ENCODE peak calls at places on chromosomes 4 and X, in eight cellular contexts. W is WTC11; T is ACHN; N is glutamatergic neuron; I is stimulated activated CD4-positive, alpha-beta T cell treated with anti-CD3 and anti-CD28 coated beads, Interleukin-15, amount 100 ng/mL, for 24 hours; Q is cardiac fibroblast; V is cerebellum; A is SHP77 treated with DMSO at 0.1 percent for 48 hours. C is an unnamed sample.

GRCh38 chr4:108821056-108821925 is 58.4 kb upstream of the ETNPPL start:
- DNase-seq in W (no peak), T (no peak), N (no peak), I (no peak), Q (peak), V (no peak), A (no peak), C (no peak)

GRCh38 chrX:49184294-49185061 is 1.7 kb downstream of the PRICKLE3 start:
- DNase-seq in W (peak), T (peak), N (peak), I (peak), Q (peak), V (peak), A (peak), C (peak)

GRCh38 chr4:8586671-8587468 is 5.7 kb upstream of the CPZ start:
- DNase-seq in W (peak), T (no peak), N (peak), I (no peak), Q (no peak), V (no peak), A (no peak), C (no peak)

GRCh38 chr4:129146639-129147038 is 50.7 kb downstream of the C4orf33 start:
- DNase-seq in W (no peak), T (peak), N (no peak), I (no peak), Q (no peak), V (no peak), A (no peak), C (no peak)

GRCh38 chr4:99437686-99438577 is 2.8 kb upstream of the ADH7 start:
- DNase-seq in W (no peak), T (no peak), N (no peak), I (no peak), Q (no peak), V (no peak), A (no peak), C (no peak)

GRCh38 chr4:2179717-2180116 is 62.2 kb downstream of the HAUS3 start:
- DNase-seq in W (no peak), T (no peak), N (no peak), I (no peak), Q (no peak), V (no peak), A (no peak), C (no peak)

GRCh38 chr4:153535735-153536494 is 69.8 kb downstream of the TMEM131L start:
- DNase-seq in W (peak), T (no peak), N (no peak), I (no peak), Q (peak), V (no peak), A (no peak), C (no peak)

GRCh38 chrX:13418126-13419091 is 98.6 kb upstream of the ATXN3L start:
- DNase-seq in W (no peak), T (peak), N (no peak), I (no peak), Q (peak), V (no peak), A (no peak), C (no peak)

GRCh38 chr4:7828011-7828720 is 111.5 kb downstream of the AFAP1 start:
- DNase-seq in W (no peak), T (no peak), N (no peak), I (peak), Q (peak), V (no peak), A (no peak), C (no peak)

GRCh38 chrX:46722742-46723568 is 36.0 kb downstream of the SLC9A7 start:
- DNase-seq in W (no peak), T (no peak), N (no peak), I (no peak), Q (peak), V (no peak), A (no peak), C (no peak)

GRCh38 chrX:15471016-15471415 is 22.1 kb downstream of the PIR start:
- DNase-seq in W (peak), T (peak), N (peak), I (peak), Q (peak), V (peak), A (no peak), C (no peak)

GRCh38 chr4:120709986-120710385 is 212.5 kb downstream of the PRDM5 start:
- DNase-seq in W (no peak), T (no peak), N (no peak), I (no peak), Q (peak), V (no peak), A (no peak), C (no peak)

GRCh38 chrX:71989768-71990167 is 79.1 kb downstream of the NHSL2 start:
- DNase-seq in W (no peak), T (no peak), N (no peak), I (no peak), Q (peak), V (no peak), A (no peak), C (no peak)

GRCh38 chrX:77561372-77561771 is 114.2 kb downstream of the FGF16 start:
- DNase-seq in W (no peak), T (no peak), N (no peak), I (no peak), Q (no peak), V (no peak), A (no peak), C (no peak)

GRCh38 chr4:6394671-6395081 is 77.7 kb downstream of the PPP2R2C start:
- DNase-seq in W (no peak), T (no peak), N (no peak), I (no peak), Q (no peak), V (no peak), A (no peak), C (no peak)

GRCh38 chr4:2246384-2247127 is 4.6 kb upstream of the HAUS3 start:
- DNase-seq in W (no peak), T (no peak), N (peak), I (no peak), Q (no peak), V (no peak), A (no peak), C (no peak)

GRCh38 chrX:119488749-119489148 is 20.5 kb downstream of the SLC25A5 start:
- DNase-seq in W (peak), T (peak), N (peak), I (peak), Q (peak), V (peak), A (no peak), C (no peak)

GRCh38 chr4:158238574-158238973 is 28.3 kb downstream of the TMEM144 start:
- DNase-seq in W (no peak), T (no peak), N (no peak), I (no peak), Q (no peak), V (no peak), A (no peak), C (no peak)

GRCh38 chr4:175351473-175351872 is 433.3 kb downstream of the ADAM29 start:
- DNase-seq in W (no peak), T (no peak), N (no peak), I (no peak), Q (no peak), V (no peak), A (no peak), C (no peak)

GRCh38 chrX:55109304-55109703 is 20.5 kb downstream of the PAGE2 start:
- DNase-seq in W (no peak), T (no peak), N (no peak), I (no peak), Q (no peak), V (no peak), A (no peak), C (no peak)

GRCh38 chrX:39595977-39596376 is 501.8 kb downstream of the BCOR start:
- DNase-seq in W (no peak), T (no peak), N (no peak), I (no peak), Q (no peak), V (no peak), A (no peak), C (no peak)

GRCh38 chr4:141307241-141307689 is 86.6 kb downstream of the ZNF330 start:
- DNase-seq in W (peak), T (peak), N (peak), I (peak), Q (peak), V (peak), A (no peak), C (peak)

GRCh38 chr4:20192754-20193521 is 58.8 kb upstream of the SLIT2 start:
- DNase-seq in W (no peak), T (no peak), N (no peak), I (no peak), Q (peak), V (no peak), A (no peak), C (no peak)

GRCh38 chr4:168691621-168692376 is 194.9 kb downstream of the PALLD start:
- DNase-seq in W (no peak), T (no peak), N (no peak), I (no peak), Q (no peak), V (no peak), A (no peak), C (no peak)

GRCh38 chrX:21638311-21638710 is 19.8 kb downstream of the KLHL34 start:
- DNase-seq in W (no peak), T (no peak), N (no peak), I (no peak), Q (peak), V (no peak), A (no peak), C (no peak)

GRCh38 chrX:44157858-44158257 is 184.7 kb upstream of the NDP start:
- DNase-seq in W (no peak), T (no peak), N (no peak), I (no peak), Q (no peak), V (no peak), A (no peak), C (peak)

GRCh38 chr4:1738410-1738809 is 17.1 kb downstream of the TACC3 start:
- DNase-seq in W (no peak), T (no peak), N (no peak), I (no peak), Q (no peak), V (no peak), A (no peak), C (no peak)

GRCh38 chrX:8607326-8607725 is 124.6 kb downstream of the ANOS1 start:
- DNase-seq in W (no peak), T (no peak), N (no peak), I (no peak), Q (peak), V (no peak), A (no peak), C (no peak)

GRCh38 chrX:15973299-15973698 is 118.7 kb upstream of the AP1S2 start:
- DNase-seq in W (peak), T (peak), N (no peak), I (peak), Q (peak), V (no peak), A (no peak), C (no peak)

GRCh38 chr4:71380721-71381120 is 41.9 kb downstream of the SLC4A4 start:
- DNase-seq in W (no peak), T (peak), N (no peak), I (no peak), Q (peak), V (no peak), A (no peak), C (no peak)

GRCh38 chrX:117510453-117510852 is 606.2 kb downstream of the KLHL13 start:
- DNase-seq in W (no peak), T (peak), N (no peak), I (no peak), Q (no peak), V (no peak), A (no peak), C (no peak)

GRCh38 chr4:78706302-78706701 is 69.8 kb upstream of the BMP2K start:
- DNase-seq in W (no peak), T (no peak), N (no peak), I (no peak), Q (no peak), V (no peak), A (no peak), C (no peak)

GRCh38 chr4:182842991-182843390 is 74.2 kb downstream of the DCTD start:
- DNase-seq in W (no peak), T (no peak), N (no peak), I (no peak), Q (no peak), V (no peak), A (no peak), C (no peak)